ENCODE peak calls at places on chromosomes 12 and 14, in nine cellular contexts. One of them, this sample, is unnamed. For H3K27me3, the result is how much of the 10 kb centered on the place peaks cover.

GRCh38 chr14:21039059-21039422 is 3.1 kb upstream of the RNASE7 start:
- DNase-seq in IMR-90: peak
- DNase-seq in ovary: peak
- DNase-seq in HCT116: no peak
- DNase-seq in testis: peak
- DNase-seq in breast epithelium: peak
- DNase-seq in adrenal gland: peak
- DNase-seq in esophagus muscularis mucosa: peak
- DNase-seq in body of pancreas: peak
- DNase-seq in this sample: peak

GRCh38 chr12:80107221-80107620 is 7.9 kb downstream of the OTOGL start:
- DNase-seq in IMR-90: peak
- DNase-seq in ovary: no peak
- DNase-seq in HCT116: no peak
- DNase-seq in testis: no peak
- DNase-seq in breast epithelium: no peak
- DNase-seq in adrenal gland: no peak
- DNase-seq in esophagus muscularis mucosa: no peak
- DNase-seq in body of pancreas: no peak
- DNase-seq in this sample: no peak

GRCh38 chr14:28879571-28879970 is 113.0 kb downstream of the FOXG1 start:
- DNase-seq in IMR-90: no peak
- DNase-seq in ovary: no peak
- DNase-seq in HCT116: no peak
- DNase-seq in testis: no peak
- DNase-seq in breast epithelium: no peak
- DNase-seq in adrenal gland: no peak
- DNase-seq in esophagus muscularis mucosa: no peak
- DNase-seq in body of pancreas: no peak
- DNase-seq in this sample: no peak

GRCh38 chr14:103124501-103125001 is 1.3 kb downstream of the TNFAIP2 start:
- DNase-seq in IMR-90: no peak
- DNase-seq in ovary: peak
- DNase-seq in HCT116: no peak
- DNase-seq in testis: no peak
- DNase-seq in breast epithelium: no peak
- DNase-seq in adrenal gland: no peak
- DNase-seq in esophagus muscularis mucosa: no peak
- DNase-seq in body of pancreas: no peak
- DNase-seq in this sample: no peak

GRCh38 chr12:120666577-120667390 is 20.2 kb upstream of the MLEC start:
- DNase-seq in IMR-90: no peak
- DNase-seq in ovary: no peak
- DNase-seq in HCT116: no peak
- DNase-seq in testis: peak
- DNase-seq in breast epithelium: no peak
- DNase-seq in adrenal gland: no peak
- DNase-seq in esophagus muscularis mucosa: no peak
- DNase-seq in body of pancreas: no peak
- DNase-seq in this sample: no peak

GRCh38 chr14:101225116-101225728 is 321.7 kb upstream of the RTL1 start:
- DNase-seq in IMR-90: no peak
- DNase-seq in ovary: peak
- DNase-seq in HCT116: no peak
- DNase-seq in testis: no peak
- DNase-seq in breast epithelium: no peak
- DNase-seq in adrenal gland: no peak
- DNase-seq in esophagus muscularis mucosa: peak
- DNase-seq in body of pancreas: no peak
- DNase-seq in this sample: no peak

GRCh38 chr12:131511391-131511802 is 199.5 kb upstream of the SFSWAP start:
- DNase-seq in IMR-90: no peak
- DNase-seq in ovary: no peak
- DNase-seq in HCT116: peak
- DNase-seq in testis: no peak
- DNase-seq in breast epithelium: no peak
- DNase-seq in adrenal gland: no peak
- DNase-seq in esophagus muscularis mucosa: no peak
- DNase-seq in body of pancreas: no peak
- DNase-seq in this sample: no peak

GRCh38 chr12:48037267-48037915 is 33.1 kb upstream of the COL2A1 start:
- DNase-seq in IMR-90: peak
- DNase-seq in ovary: peak
- DNase-seq in HCT116: no peak
- DNase-seq in testis: no peak
- DNase-seq in breast epithelium: no peak
- DNase-seq in adrenal gland: no peak
- DNase-seq in esophagus muscularis mucosa: no peak
- DNase-seq in body of pancreas: no peak
- DNase-seq in this sample: no peak

GRCh38 chr14:100027771-100028490 is 37.3 kb upstream of the EVL start:
- DNase-seq in IMR-90: peak
- DNase-seq in ovary: no peak
- DNase-seq in HCT116: no peak
- DNase-seq in testis: no peak
- DNase-seq in breast epithelium: no peak
- DNase-seq in adrenal gland: no peak
- DNase-seq in esophagus muscularis mucosa: no peak
- DNase-seq in body of pancreas: no peak
- DNase-seq in this sample: no peak

GRCh38 chr14:94291906-94292525 is 1.1 kb downstream of the SERPINA10 start:
- DNase-seq in IMR-90: no peak
- DNase-seq in ovary: no peak
- DNase-seq in HCT116: no peak
- DNase-seq in testis: no peak
- DNase-seq in breast epithelium: no peak
- DNase-seq in adrenal gland: no peak
- DNase-seq in esophagus muscularis mucosa: peak
- DNase-seq in body of pancreas: no peak
- DNase-seq in this sample: no peak

GRCh38 chr14:94292526-94292871 is 569 bp downstream of the SERPINA10 start:
- DNase-seq in IMR-90: no peak
- DNase-seq in ovary: no peak
- DNase-seq in HCT116: no peak
- DNase-seq in testis: no peak
- DNase-seq in breast epithelium: no peak
- DNase-seq in adrenal gland: no peak
- DNase-seq in esophagus muscularis mucosa: peak
- DNase-seq in body of pancreas: no peak
- DNase-seq in this sample: no peak

GRCh38 chr14:94291159-94291905 is 1.7 kb downstream of the SERPINA10 start:
- DNase-seq in IMR-90: no peak
- DNase-seq in ovary: no peak
- DNase-seq in HCT116: no peak
- DNase-seq in testis: no peak
- DNase-seq in breast epithelium: no peak
- DNase-seq in adrenal gland: no peak
- DNase-seq in esophagus muscularis mucosa: no peak
- DNase-seq in body of pancreas: no peak
- DNase-seq in this sample: no peak

GRCh38 chr14:94293578-94293924 is 483 bp upstream of the SERPINA10 start:
- DNase-seq in IMR-90: no peak
- DNase-seq in ovary: no peak
- DNase-seq in HCT116: no peak
- DNase-seq in testis: no peak
- DNase-seq in breast epithelium: no peak
- DNase-seq in adrenal gland: no peak
- DNase-seq in esophagus muscularis mucosa: no peak
- DNase-seq in body of pancreas: no peak
- DNase-seq in this sample: no peak

GRCh38 chr14:94292872-94293577 is at the start of gene SERPINA10:
- DNase-seq in IMR-90: no peak
- DNase-seq in ovary: no peak
- DNase-seq in HCT116: no peak
- DNase-seq in testis: no peak
- DNase-seq in breast epithelium: no peak
- DNase-seq in adrenal gland: no peak
- DNase-seq in esophagus muscularis mucosa: no peak
- DNase-seq in body of pancreas: no peak
- DNase-seq in this sample: no peak
- TF ChIP-seq POLR2A in IMR-90: no peak
- TF ChIP-seq POLR2A in ovary: no peak
- TF ChIP-seq POLR2A in HCT116: no peak
- TF ChIP-seq POLR2A in testis: no peak
- TF ChIP-seq POLR2A in breast epithelium: no peak
- TF ChIP-seq POLR2A in adrenal gland: no peak
- TF ChIP-seq POLR2A in esophagus muscularis mucosa: no peak
- TF ChIP-seq POLR2A in body of pancreas: no peak
- TF ChIP-seq POLR2A in this sample: no peak

GRCh38 chr12:1840981-1841425 is 20.6 kb downstream of the LRTM2 start:
- DNase-seq in IMR-90: no peak
- DNase-seq in ovary: peak
- DNase-seq in HCT116: no peak
- DNase-seq in testis: no peak
- DNase-seq in breast epithelium: no peak
- DNase-seq in adrenal gland: no peak
- DNase-seq in esophagus muscularis mucosa: no peak
- DNase-seq in body of pancreas: no peak
- DNase-seq in this sample: no peak

GRCh38 chr12:1839464-1839863 is 19.1 kb downstream of the LRTM2 start:
- DNase-seq in IMR-90: no peak
- DNase-seq in ovary: no peak
- DNase-seq in HCT116: no peak
- DNase-seq in testis: no peak
- DNase-seq in breast epithelium: no peak
- DNase-seq in adrenal gland: no peak
- DNase-seq in esophagus muscularis mucosa: no peak
- DNase-seq in body of pancreas: no peak
- DNase-seq in this sample: no peak

GRCh38 chr12:1840561-1840960 is 20.2 kb downstream of the LRTM2 start:
- DNase-seq in IMR-90: no peak
- DNase-seq in ovary: peak
- DNase-seq in HCT116: no peak
- DNase-seq in testis: no peak
- DNase-seq in breast epithelium: no peak
- DNase-seq in adrenal gland: no peak
- DNase-seq in esophagus muscularis mucosa: no peak
- DNase-seq in body of pancreas: no peak
- DNase-seq in this sample: no peak

GRCh38 chr12:1838994-1839365 is 18.6 kb downstream of the LRTM2 start:
- DNase-seq in IMR-90: no peak
- DNase-seq in ovary: no peak
- DNase-seq in HCT116: no peak
- DNase-seq in testis: no peak
- DNase-seq in breast epithelium: no peak
- DNase-seq in adrenal gland: no peak
- DNase-seq in esophagus muscularis mucosa: no peak
- DNase-seq in body of pancreas: no peak
- DNase-seq in this sample: no peak

GRCh38 chr12:1839956-1840550 is 19.7 kb downstream of the LRTM2 start:
- DNase-seq in IMR-90: no peak
- DNase-seq in ovary: no peak
- DNase-seq in HCT116: no peak
- DNase-seq in testis: no peak
- DNase-seq in breast epithelium: no peak
- DNase-seq in adrenal gland: no peak
- DNase-seq in esophagus muscularis mucosa: no peak
- DNase-seq in body of pancreas: no peak
- DNase-seq in this sample: no peak
- H3K27me3 ChIP-seq in IMR-90: half or more
- H3K27me3 ChIP-seq in ovary: under half
- H3K27me3 ChIP-seq in HCT116: under half
- H3K27me3 ChIP-seq in testis: under half
- H3K27me3 ChIP-seq in breast epithelium: under half
- H3K27me3 ChIP-seq in adrenal gland: under half
- H3K27me3 ChIP-seq in esophagus muscularis mucosa: under half
- H3K27me3 ChIP-seq in body of pancreas: under half
- H3K27me3 ChIP-seq in this sample: under half

GRCh38 chr12:95730457-95730856 is 60.1 kb downstream of the NTN4 start:
- DNase-seq in IMR-90: no peak
- DNase-seq in ovary: no peak
- DNase-seq in HCT116: no peak
- DNase-seq in testis: no peak
- DNase-seq in breast epithelium: no peak
- DNase-seq in adrenal gland: no peak
- DNase-seq in esophagus muscularis mucosa: no peak
- DNase-seq in body of pancreas: no peak
- DNase-seq in this sample: no peak

GRCh38 chr12:95738024-95738611 is 52.4 kb downstream of the NTN4 start:
- DNase-seq in IMR-90: no peak
- DNase-seq in ovary: no peak
- DNase-seq in HCT116: no peak
- DNase-seq in testis: no peak
- DNase-seq in breast epithelium: no peak
- DNase-seq in adrenal gland: no peak
- DNase-seq in esophagus muscularis mucosa: no peak
- DNase-seq in body of pancreas: peak
- DNase-seq in this sample: no peak

GRCh38 chr12:95736631-95737030 is 53.9 kb downstream of the NTN4 start:
- DNase-seq in IMR-90: peak
- DNase-seq in ovary: peak
- DNase-seq in HCT116: no peak
- DNase-seq in testis: no peak
- DNase-seq in breast epithelium: no peak
- DNase-seq in adrenal gland: no peak
- DNase-seq in esophagus muscularis mucosa: no peak
- DNase-seq in body of pancreas: peak
- DNase-seq in this sample: no peak

GRCh38 chr12:95731519-95731958 is 59.0 kb downstream of the NTN4 start:
- DNase-seq in IMR-90: no peak
- DNase-seq in ovary: no peak
- DNase-seq in HCT116: no peak
- DNase-seq in testis: no peak
- DNase-seq in breast epithelium: no peak
- DNase-seq in adrenal gland: no peak
- DNase-seq in esophagus muscularis mucosa: no peak
- DNase-seq in body of pancreas: no peak
- DNase-seq in this sample: no peak

DNA sequence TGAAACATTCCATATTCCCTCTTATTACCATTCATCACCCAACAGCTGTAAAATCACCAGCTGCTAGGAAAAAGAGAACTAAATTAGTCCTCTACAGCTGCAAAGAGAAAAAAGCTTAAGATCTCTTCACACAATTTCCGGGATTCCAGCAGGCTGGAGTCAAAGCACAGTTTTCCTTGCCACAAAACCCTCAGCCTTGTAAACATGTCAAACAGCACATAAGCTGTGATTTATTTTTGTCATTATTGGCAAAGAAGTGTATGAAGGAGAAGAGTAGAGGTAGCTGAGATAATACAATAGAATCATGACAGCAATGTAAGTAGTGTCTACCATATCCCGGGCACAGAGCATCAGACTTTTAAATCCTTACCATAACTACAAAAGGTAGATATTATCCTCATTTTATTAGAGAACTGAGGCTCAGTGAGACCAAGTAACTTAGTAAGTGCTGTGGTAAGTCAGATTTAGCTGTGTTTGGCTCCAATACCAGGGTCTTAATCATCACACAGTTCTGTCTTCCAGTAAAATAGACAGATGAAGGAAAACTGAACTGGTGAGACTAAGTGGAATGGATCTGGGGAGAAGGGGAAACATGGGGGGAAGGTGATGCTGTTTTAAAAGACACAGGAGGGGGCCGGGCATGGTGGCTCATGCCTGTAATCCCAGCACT is 57.3 kb downstream of the NTN4 start:
- DNase-seq in IMR-90: peak
- DNase-seq in ovary: no peak
- DNase-seq in HCT116: no peak
- DNase-seq in testis: no peak
- DNase-seq in breast epithelium: no peak
- DNase-seq in adrenal gland: peak
- DNase-seq in esophagus muscularis mucosa: no peak
- DNase-seq in body of pancreas: no peak
- DNase-seq in this sample: no peak
- TF ChIP-seq POLR2A in IMR-90: no peak
- TF ChIP-seq POLR2A in ovary: no peak
- TF ChIP-seq POLR2A in HCT116: no peak
- TF ChIP-seq POLR2A in testis: no peak
- TF ChIP-seq POLR2A in breast epithelium: no peak
- TF ChIP-seq POLR2A in adrenal gland: no peak
- TF ChIP-seq POLR2A in esophagus muscularis mucosa: no peak
- TF ChIP-seq POLR2A in body of pancreas: no peak
- TF ChIP-seq POLR2A in this sample: no peak

GRCh38 chr14:85530626-85531025 is 682 bp downstream of the FLRT2 start:
- DNase-seq in IMR-90: no peak
- DNase-seq in ovary: no peak
- DNase-seq in HCT116: no peak
- DNase-seq in testis: no peak
- DNase-seq in breast epithelium: no peak
- DNase-seq in adrenal gland: no peak
- DNase-seq in esophagus muscularis mucosa: no peak
- DNase-seq in body of pancreas: no peak
- DNase-seq in this sample: no peak
- H3K27me3 ChIP-seq in IMR-90: under half
- H3K27me3 ChIP-seq in ovary: under half
- H3K27me3 ChIP-seq in HCT116: under half
- H3K27me3 ChIP-seq in testis: under half
- H3K27me3 ChIP-seq in breast epithelium: half or more
- H3K27me3 ChIP-seq in adrenal gland: under half
- H3K27me3 ChIP-seq in esophagus muscularis mucosa: under half
- H3K27me3 ChIP-seq in body of pancreas: under half
- H3K27me3 ChIP-seq in this sample: under half

This sample was measured in gastrocnemius medialis.